ENCODE peak calls at places on chromosomes 4 and X, in six cellular contexts. One of them, this sample, is unnamed.

GRCh38 chr4:97548186-97548585 is 595.1 kb downstream of the STPG2 start:
- DNase-seq in astrocyte: no peak
- DNase-seq in COR-L47: no peak
- DNase-seq in NCI-H1092: no peak
- DNase-seq in iPS-NIHi11: no peak
- DNase-seq in non-pigmented ciliary epithelial cell: no peak
- DNase-seq in this sample: no peak

GRCh38 chr4:126976850-126977249 is 655.9 kb upstream of the INTU start:
- DNase-seq in astrocyte: no peak
- DNase-seq in COR-L47: no peak
- DNase-seq in non-pigmented ciliary epithelial cell: no peak
- DNase-seq in iPS-NIHi11: no peak
- DNase-seq in NCI-H1092: no peak
- DNase-seq in this sample: no peak

GRCh38 chr4:6467600-6467999 is 4.8 kb downstream of the PPP2R2C start:
- DNase-seq in COR-L47: no peak
- DNase-seq in NCI-H1092: no peak
- DNase-seq in iPS-NIHi11: no peak
- DNase-seq in astrocyte: no peak
- DNase-seq in non-pigmented ciliary epithelial cell: no peak
- DNase-seq in this sample: no peak

GRCh38 chr4:83830138-83830537 is 294.2 kb downstream of the GPAT3 start:
- DNase-seq in astrocyte: no peak
- DNase-seq in iPS-NIHi11: no peak
- DNase-seq in NCI-H1092: no peak
- DNase-seq in non-pigmented ciliary epithelial cell: no peak
- DNase-seq in COR-L47: no peak
- DNase-seq in this sample: peak

GRCh38 chr4:16027626-16028025 is 56.2 kb downstream of the PROM1 start:
- DNase-seq in non-pigmented ciliary epithelial cell: no peak
- DNase-seq in COR-L47: no peak
- DNase-seq in iPS-NIHi11: no peak
- DNase-seq in astrocyte: peak
- DNase-seq in NCI-H1092: no peak
- DNase-seq in this sample: no peak

GRCh38 chr4:173240696-173241095 is 72.1 kb downstream of the GALNT7 start:
- DNase-seq in COR-L47: no peak
- DNase-seq in non-pigmented ciliary epithelial cell: no peak
- DNase-seq in NCI-H1092: no peak
- DNase-seq in astrocyte: no peak
- DNase-seq in iPS-NIHi11: no peak
- DNase-seq in this sample: no peak

GRCh38 chr4:82104578-82104977 is 269.2 kb downstream of the HNRNPD start:
- DNase-seq in NCI-H1092: no peak
- DNase-seq in iPS-NIHi11: peak
- DNase-seq in non-pigmented ciliary epithelial cell: no peak
- DNase-seq in COR-L47: no peak
- DNase-seq in astrocyte: no peak
- DNase-seq in this sample: no peak

GRCh38 chr4:138915725-138916124 is 99.9 kb upstream of the NOCT start:
- DNase-seq in iPS-NIHi11: no peak
- DNase-seq in non-pigmented ciliary epithelial cell: no peak
- DNase-seq in COR-L47: no peak
- DNase-seq in NCI-H1092: no peak
- DNase-seq in astrocyte: no peak
- DNase-seq in this sample: no peak

GRCh38 chr4:87574996-87575395 is 33.3 kb upstream of the DSPP start:
- DNase-seq in iPS-NIHi11: no peak
- DNase-seq in NCI-H1092: no peak
- DNase-seq in non-pigmented ciliary epithelial cell: no peak
- DNase-seq in COR-L47: no peak
- DNase-seq in astrocyte: no peak
- DNase-seq in this sample: peak

GRCh38 chr4:104571341-104571740 is 76.6 kb upstream of the CXXC4 start:
- DNase-seq in NCI-H1092: no peak
- DNase-seq in COR-L47: no peak
- DNase-seq in non-pigmented ciliary epithelial cell: no peak
- DNase-seq in astrocyte: peak
- DNase-seq in iPS-NIHi11: peak
- DNase-seq in this sample: no peak

GRCh38 chrX:41720125-41720780 is 3.7 kb upstream of the GPR82 start:
- DNase-seq in COR-L47: no peak
- DNase-seq in iPS-NIHi11: no peak
- DNase-seq in astrocyte: peak
- DNase-seq in NCI-H1092: no peak
- DNase-seq in non-pigmented ciliary epithelial cell: no peak
- DNase-seq in this sample: peak

GRCh38 chr4:71009796-71010588 is 16.5 kb downstream of the DCK start:
- DNase-seq in COR-L47: peak
- DNase-seq in astrocyte: peak
- DNase-seq in NCI-H1092: no peak
- DNase-seq in non-pigmented ciliary epithelial cell: no peak
- DNase-seq in iPS-NIHi11: peak
- DNase-seq in this sample: peak

GRCh38 chr4:139866270-139866962 is 200.8 kb downstream of the MGST2 start:
- DNase-seq in NCI-H1092: peak
- DNase-seq in non-pigmented ciliary epithelial cell: no peak
- DNase-seq in COR-L47: peak
- DNase-seq in iPS-NIHi11: no peak
- DNase-seq in astrocyte: no peak
- DNase-seq in this sample: peak

GRCh38 chr4:148730241-148730640 is 288.0 kb upstream of the NR3C2 start:
- DNase-seq in astrocyte: no peak
- DNase-seq in non-pigmented ciliary epithelial cell: no peak
- DNase-seq in iPS-NIHi11: no peak
- DNase-seq in NCI-H1092: no peak
- DNase-seq in COR-L47: no peak
- DNase-seq in this sample: no peak

GRCh38 chr4:78954048-78954666 is 14.9 kb upstream of the PAQR3 start:
- DNase-seq in iPS-NIHi11: peak
- DNase-seq in COR-L47: peak
- DNase-seq in non-pigmented ciliary epithelial cell: no peak
- DNase-seq in NCI-H1092: peak
- DNase-seq in astrocyte: no peak
- DNase-seq in this sample: no peak

GRCh38 chr4:22842360-22842759 is 149.6 kb downstream of the GBA3 start:
- DNase-seq in astrocyte: no peak
- DNase-seq in non-pigmented ciliary epithelial cell: no peak
- DNase-seq in COR-L47: peak
- DNase-seq in NCI-H1092: no peak
- DNase-seq in iPS-NIHi11: no peak
- DNase-seq in this sample: no peak

GRCh38 chr4:128658214-128658621 is 151.3 kb upstream of the JADE1 start:
- DNase-seq in NCI-H1092: no peak
- DNase-seq in non-pigmented ciliary epithelial cell: no peak
- DNase-seq in astrocyte: no peak
- DNase-seq in iPS-NIHi11: no peak
- DNase-seq in COR-L47: no peak
- DNase-seq in this sample: no peak

GRCh38 chr4:18914182-18914581 is 892.6 kb upstream of the LCORL start:
- DNase-seq in COR-L47: no peak
- DNase-seq in astrocyte: peak
- DNase-seq in iPS-NIHi11: no peak
- DNase-seq in non-pigmented ciliary epithelial cell: no peak
- DNase-seq in NCI-H1092: no peak
- DNase-seq in this sample: no peak

GRCh38 chr4:112509243-112510190 is 6.5 kb downstream of the NEUROG2 start:
- DNase-seq in NCI-H1092: peak
- DNase-seq in COR-L47: no peak
- DNase-seq in astrocyte: peak
- DNase-seq in non-pigmented ciliary epithelial cell: no peak
- DNase-seq in iPS-NIHi11: no peak
- DNase-seq in this sample: no peak

GRCh38 chrX:136529795-136530194 is 2.2 kb upstream of the VGLL1 start:
- DNase-seq in iPS-NIHi11: peak
- DNase-seq in COR-L47: no peak
- DNase-seq in NCI-H1092: no peak
- DNase-seq in astrocyte: no peak
- DNase-seq in non-pigmented ciliary epithelial cell: no peak
- DNase-seq in this sample: no peak

GRCh38 chr4:173531085-173531965 is 1.3 kb upstream of the HAND2 start:
- DNase-seq in NCI-H1092: no peak
- DNase-seq in iPS-NIHi11: no peak
- DNase-seq in COR-L47: no peak
- DNase-seq in astrocyte: no peak
- DNase-seq in non-pigmented ciliary epithelial cell: no peak
- DNase-seq in this sample: peak